ENCODE peak calls at places on chromosomes 12 and 14, in five cellular contexts. M is endothelial cell of umbilical vein, F is HepG2, B is HCT116, O is K562. E is an unnamed sample.

GRCh38 chr12:31715283-31715825 is 13.5 kb downstream of the AMN1 start:
- DNase-seq in M (peak; percentile 89), F (peak; percentile 76), B (no peak), O (peak; percentile 83), E (no peak)

GRCh38 chr14:77040995-77041744 is 12.7 kb upstream of the IRF2BPL start:
- DNase-seq in M (no peak), F (no peak), B (no peak), O (no peak), E (no peak)

GRCh38 chr12:5442251-5443006 is 10.5 kb downstream of the NTF3 start:
- DNase-seq in M (peak; percentile 49), F (peak; percentile 34), B (peak; percentile 39), O (peak; percentile 23), E (no peak)

GRCh38 chr12:111409403-111410228 is 3.9 kb downstream of the SH2B3 start:
- DNase-seq in M (peak; percentile 84), F (no peak), B (no peak), O (peak; percentile 84), E (no peak)

GRCh38 chr12:102903318-102904007 is 13.6 kb downstream of the PAH start:
- DNase-seq in M (no peak), F (peak; percentile 92), B (no peak), O (no peak), E (no peak)

GRCh38 chr14:67746927-67747326 is 45.2 kb downstream of the RDH12 start:
- DNase-seq in M (no peak), F (no peak), B (no peak), O (no peak), E (no peak)

GRCh38 chr14:48504921-48505320 is 829.5 kb upstream of the MDGA2 start:
- DNase-seq in M (no peak), F (no peak), B (no peak), O (no peak), E (no peak)

GRCh38 chr12:58046281-58046680 is 104.9 kb downstream of the ATP23 start:
- DNase-seq in M (no peak), F (no peak), B (no peak), O (no peak), E (no peak)

GRCh38 chr14:44211718-44212117 is 295.4 kb downstream of the FSCB start:
- DNase-seq in M (no peak), F (no peak), B (no peak), O (no peak), E (no peak)

GRCh38 chr12:130606245-130606644 is 109.9 kb downstream of the RIMBP2 start:
- DNase-seq in M (no peak), F (no peak), B (no peak), O (no peak), E (no peak)

GRCh38 chr14:61557854-61558253 is 137.5 kb upstream of the HIF1A start:
- DNase-seq in M (no peak), F (no peak), B (no peak), O (no peak), E (no peak)

GRCh38 chr12:65824314-65824563 is at the start of gene HMGA2:
- DNase-seq in M (peak; percentile 83), F (no peak), B (peak; percentile 78), O (no peak), E (no peak)

GRCh38 chr14:69088523-69089445 is 64.1 kb downstream of the DCAF5 start:
- DNase-seq in M (no peak), F (no peak), B (no peak), O (no peak), E (no peak)

GRCh38 chr12:29980304-29980703 is 196.6 kb upstream of the TMTC1 start:
- DNase-seq in M (no peak), F (no peak), B (no peak), O (no peak), E (no peak)

GRCh38 chr12:26195250-26195640 is at the start of gene SSPN:
- DNase-seq in M (peak; percentile 46), F (no peak), B (no peak), O (no peak), E (no peak)

GRCh38 chr12:2751230-2751629 is 43.5 kb upstream of the FKBP4 start:
- DNase-seq in M (no peak), F (no peak), B (no peak), O (no peak), E (no peak)

GRCh38 chr14:90510208-90510607 is 113.4 kb downstream of the CALM1 start:
- DNase-seq in M (no peak), F (no peak), B (no peak), O (no peak), E (no peak)

GRCh38 chr12:50246159-50246865 is 37.0 kb downstream of the LIMA1 start:
- DNase-seq in M (no peak), F (no peak), B (no peak), O (no peak), E (no peak)

GRCh38 chr14:84323963-84324362 is 1206.0 kb upstream of the FLRT2 start:
- DNase-seq in M (peak; percentile 57), F (no peak), B (no peak), O (no peak), E (no peak)

GRCh38 chr12:65791400-65791799 is 32.9 kb upstream of the HMGA2 start:
- DNase-seq in M (no peak), F (no peak), B (no peak), O (no peak), E (no peak)

GRCh38 chr12:14167005-14167628 is 185.7 kb upstream of the GRIN2B start:
- DNase-seq in M (peak; percentile 58), F (peak; percentile 30), B (peak; percentile 61), O (peak; percentile 49), E (no peak)

GRCh38 chr12:52992699-52993557 is 13.3 kb upstream of the EIF4B start:
- DNase-seq in M (no peak), F (peak; percentile 99), B (peak; percentile 80), O (peak; percentile 72), E (no peak)

GRCh38 chr12:76346236-76346635 is 2.0 kb downstream of the BBS10 start:
- DNase-seq in M (no peak), F (no peak), B (no peak), O (no peak), E (no peak)

GRCh38 chr12:24724765-24725307 is 224.1 kb downstream of the BCAT1 start:
- DNase-seq in M (no peak), F (no peak), B (no peak), O (no peak), E (no peak)

DNA sequence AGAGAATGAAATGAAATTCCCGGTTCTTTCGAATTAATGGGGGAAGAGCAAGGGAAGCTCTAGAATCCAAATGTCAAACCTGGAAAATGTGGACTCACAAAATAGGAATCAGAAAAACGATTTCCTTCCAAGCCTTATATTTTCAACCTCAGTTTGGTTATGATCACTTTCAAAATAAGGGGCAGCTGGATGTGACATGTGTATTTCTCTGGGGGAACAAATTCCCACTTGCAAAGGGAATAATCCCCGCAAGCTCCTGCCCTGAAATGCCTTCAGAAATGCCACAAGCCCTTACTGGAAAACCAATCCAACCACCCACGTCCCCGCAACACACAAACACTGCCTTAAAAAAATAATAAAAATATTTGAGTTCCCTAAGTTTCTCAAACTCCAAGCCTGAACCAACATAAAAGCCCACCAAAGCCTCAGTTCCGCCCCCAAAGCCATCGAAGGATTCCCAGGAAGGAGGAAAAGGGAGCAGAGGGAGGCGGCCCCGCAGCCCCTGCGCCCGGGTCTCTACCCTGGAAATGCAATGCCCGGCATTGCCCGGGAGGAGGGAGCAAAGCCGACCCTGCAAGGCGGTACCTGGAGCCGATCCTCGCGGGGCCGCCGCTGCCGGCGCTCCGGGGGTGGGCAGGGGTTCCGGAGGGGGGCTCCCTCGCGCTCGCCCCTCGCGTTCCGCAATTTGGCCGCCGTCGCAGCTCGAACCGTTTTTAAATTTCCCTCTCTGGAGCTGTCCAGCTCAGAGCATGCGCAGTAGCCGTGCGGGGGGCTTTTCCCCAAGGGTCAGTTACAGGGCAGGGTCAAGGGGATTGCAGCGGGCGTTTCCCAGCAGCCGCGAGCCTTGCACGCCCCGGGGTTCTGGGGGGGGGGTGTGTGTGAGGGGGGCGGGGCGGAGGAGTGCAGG is at the start of gene FOXN4:
- DNase-seq in M (no peak), F (no peak), B (no peak), O (no peak), E (no peak)
- TF ChIP-seq EZH2 in M (no peak), F (no peak), B (no peak), O (no peak), E (no peak)

GRCh38 chr14:105909046-105909827 is 382.9 kb downstream of the TMEM121 start:
- DNase-seq in M (no peak), F (no peak), B (no peak), O (no peak), E (no peak)
- H3K9me3 ChIP-seq in M (no peaks in the 10 kb centered on the region), F (no peaks in the 10 kb centered on the region), B (no peaks in the 10 kb centered on the region), O (no peaks in the 10 kb centered on the region), E (no peaks in the 10 kb centered on the region)

DNA sequence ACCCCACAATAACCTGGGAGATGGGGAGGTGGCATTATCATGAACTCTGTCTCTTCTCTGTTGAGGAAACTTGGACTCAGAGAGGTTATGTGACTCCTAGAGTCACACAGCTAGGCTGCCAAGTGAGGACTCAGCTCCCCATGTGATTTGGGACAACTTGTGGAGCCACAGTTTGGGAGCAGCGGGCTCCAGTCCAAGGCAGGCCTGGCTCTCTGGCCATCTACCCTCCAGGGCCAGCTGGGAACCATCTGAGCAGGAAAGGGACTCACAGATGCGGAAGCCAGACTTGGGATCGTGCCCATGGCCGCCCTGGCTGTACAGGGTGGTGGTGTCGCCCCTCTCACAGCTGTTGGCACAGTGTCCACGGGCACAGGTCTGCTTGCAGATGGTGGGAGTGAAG is 59.1 kb downstream of the ISCA2 start:
- DNase-seq in M (peak; percentile 63), F (no peak), B (no peak), O (no peak), E (no peak)
- TF ChIP-seq POLR2AphosphoS5 in M (peak; percentile 46), F (no peak), B (no peak), O (no peak), E (no peak)

DNA sequence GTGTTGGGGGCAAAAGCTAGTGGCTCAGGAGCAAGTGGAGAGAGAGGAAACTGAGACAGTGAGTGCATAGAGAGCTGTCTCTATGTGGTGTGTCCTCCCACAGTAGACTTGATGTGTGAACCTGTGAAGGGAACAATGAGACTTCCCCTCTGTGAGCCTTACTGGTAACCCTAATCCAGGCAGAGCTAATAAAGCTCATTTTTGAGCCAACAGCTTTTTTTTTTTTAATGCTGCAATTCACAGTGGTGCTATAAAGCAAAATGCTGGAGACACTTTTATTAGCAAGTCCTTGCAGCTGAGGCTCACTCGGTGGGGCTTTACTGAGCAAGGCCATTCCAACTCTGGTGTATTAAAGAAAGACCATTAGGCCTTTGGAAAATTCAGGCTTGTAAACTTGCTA is 26.9 kb downstream of the FBXW8 start:
- DNase-seq in M (no peak), F (no peak), B (no peak), O (no peak), E (no peak)
- TF ChIP-seq EZH2 in M (no peak), F (no peak), B (no peak), O (no peak), E (no peak)

DNA sequence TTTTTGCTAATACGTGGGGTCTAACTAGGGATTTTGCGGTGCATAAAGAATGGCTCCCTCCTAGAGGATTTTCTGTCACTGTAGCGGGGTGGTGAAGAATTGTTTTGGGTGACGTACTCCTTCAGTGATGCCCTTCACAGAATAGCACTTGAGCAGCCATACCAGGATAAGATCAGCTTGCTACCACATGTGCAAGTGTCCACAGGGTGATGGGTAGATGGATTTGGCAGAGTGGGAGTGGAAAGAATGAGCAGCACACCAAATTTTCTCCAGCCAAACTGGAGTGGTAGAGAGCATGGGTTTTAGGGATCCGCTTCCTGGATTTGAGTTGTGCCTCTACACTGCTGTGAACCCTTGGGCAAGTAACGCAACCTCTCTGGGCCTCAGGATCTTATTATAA is 2.3 kb downstream of the TCP11L2 start:
- DNase-seq in M (no peak), F (no peak), B (no peak), O (no peak), E (no peak)
- H3K9me3 ChIP-seq in M (no peaks in the 10 kb centered on the region), F (no peaks in the 10 kb centered on the region), B (no peaks in the 10 kb centered on the region), O (no peaks in the 10 kb centered on the region), E (no peaks in the 10 kb centered on the region)